ENCODE peak calls at places on chromosomes 13 and 19, in four cellular contexts. Z, A, Q and M are unnamed samples.

GRCh38 chr19:46442808-46443450 is 14.2 kb upstream of the PNMA8C start:
- DNase-seq in A (no peak), Q (peak), Z (no peak), M (no peak)

GRCh38 chr19:2047449-2048103 is 3.5 kb downstream of the MKNK2 start:
- DNase-seq in Z (peak), Q (no peak), A (no peak), M (no peak)

GRCh38 chr19:31126236-31126635 is 223.0 kb downstream of the TSHZ3 start:
- DNase-seq in Z (no peak), A (no peak), Q (no peak), M (no peak)

GRCh38 chr13:93951153-93951552 is 528.3 kb downstream of the DCT start:
- DNase-seq in Q (no peak), A (no peak), Z (no peak), M (no peak)

GRCh38 chr13:114078501-114079451 is 53.6 kb downstream of the RASA3 start:
- DNase-seq in Q (no peak), A (no peak), Z (no peak), M (no peak)

GRCh38 chr19:3324405-3324856 is 42.0 kb upstream of the NFIC start:
- DNase-seq in Q (no peak), A (peak), Z (peak), M (no peak)

GRCh38 chr19:39846176-39846677 is at the start of gene FBL:
- DNase-seq in Q (peak), Z (peak), A (peak), M (peak)

GRCh38 chr13:46345866-46346265 is 41.2 kb downstream of the RUBCNL start:
- DNase-seq in A (no peak), Z (no peak), Q (no peak), M (no peak)

GRCh38 chr19:5443723-5444122 is 11.5 kb upstream of the ZNRF4 start:
- DNase-seq in A (no peak), Q (no peak), Z (no peak), M (no peak)

GRCh38 chr13:114064516-114065140 is 67.8 kb downstream of the RASA3 start:
- DNase-seq in A (no peak), Z (no peak), Q (no peak), M (no peak)

GRCh38 chr13:71758823-71759222 is 108.2 kb downstream of the DACH1 start:
- DNase-seq in Z (no peak), A (no peak), Q (no peak), M (no peak)

GRCh38 chr13:41813426-41813825 is 147.5 kb downstream of the VWA8 start:
- DNase-seq in Z (no peak), A (no peak), Q (peak), M (no peak)

GRCh38 chr19:16325161-16325527 is 518 bp downstream of the KLF2 start:
- DNase-seq in A (no peak), Q (no peak), Z (peak), M (no peak)

GRCh38 chr19:4971424-4971793 is 2.5 kb downstream of the KDM4B start:
- DNase-seq in Q (no peak), Z (peak), A (peak), M (no peak)

GRCh38 chr13:28953714-28954113 is 133.6 kb downstream of the MTUS2 start:
- DNase-seq in Q (no peak), A (no peak), Z (no peak), M (no peak)

GRCh38 chr19:11196406-11197287 is 698 bp downstream of the KANK2 start:
- DNase-seq in Z (no peak), A (peak), Q (no peak), M (no peak)

GRCh38 chr13:53042897-53043296 is 14.3 kb downstream of the OLFM4 start:
- DNase-seq in A (no peak), Z (no peak), Q (no peak), M (no peak)

GRCh38 chr19:14147797-14148605 is 11.6 kb upstream of the ASF1B start:
- DNase-seq in A (peak), Q (peak), Z (peak), M (no peak)

GRCh38 chr19:6041991-6042421 is 64.1 kb upstream of the RANBP3 start:
- DNase-seq in Z (no peak), Q (no peak), A (no peak), M (no peak)

GRCh38 chr19:6529937-6530384 is 865 bp upstream of the TNFSF9 start:
- DNase-seq in Q (no peak), A (no peak), Z (no peak), M (no peak)

GRCh38 chr19:2478756-2479555 is 3.0 kb downstream of the GADD45B start:
- DNase-seq in A (peak), Q (no peak), Z (no peak), M (no peak)

GRCh38 chr13:110107568-110108347 is 199.2 kb downstream of the COL4A1 start:
- DNase-seq in Z (peak), A (no peak), Q (no peak), M (no peak)

GRCh38 chr19:15631817-15632216 is 8.9 kb upstream of the CYP4F3 start:
- DNase-seq in Q (no peak), Z (peak), A (no peak), M (no peak)

GRCh38 chr13:68905186-68905585 is 1202.4 kb upstream of the ATXN8OS start:
- DNase-seq in Z (no peak), A (no peak), Q (no peak), M (no peak)

GRCh38 chr13:79491715-79492114 is 10.8 kb downstream of the NDFIP2 start:
- DNase-seq in A (no peak), Z (no peak), Q (no peak), M (no peak)

GRCh38 chr19:18922228-18922985 is 2.9 kb downstream of the DDX49 start:
- DNase-seq in Z (no peak), A (no peak), Q (no peak), M (no peak)

GRCh38 chr19:18920400-18920799 is 885 bp downstream of the DDX49 start:
- DNase-seq in Q (no peak), Z (no peak), A (no peak), M (no peak)

GRCh38 chr19:18921593-18921992 is 2.1 kb downstream of the DDX49 start:
- DNase-seq in Q (no peak), Z (no peak), A (no peak), M (no peak)

GRCh38 chr19:18919895-18920204 is 335 bp downstream of the DDX49 start:
- DNase-seq in Q (no peak), Z (no peak), A (no peak), M (no peak)

DNA sequence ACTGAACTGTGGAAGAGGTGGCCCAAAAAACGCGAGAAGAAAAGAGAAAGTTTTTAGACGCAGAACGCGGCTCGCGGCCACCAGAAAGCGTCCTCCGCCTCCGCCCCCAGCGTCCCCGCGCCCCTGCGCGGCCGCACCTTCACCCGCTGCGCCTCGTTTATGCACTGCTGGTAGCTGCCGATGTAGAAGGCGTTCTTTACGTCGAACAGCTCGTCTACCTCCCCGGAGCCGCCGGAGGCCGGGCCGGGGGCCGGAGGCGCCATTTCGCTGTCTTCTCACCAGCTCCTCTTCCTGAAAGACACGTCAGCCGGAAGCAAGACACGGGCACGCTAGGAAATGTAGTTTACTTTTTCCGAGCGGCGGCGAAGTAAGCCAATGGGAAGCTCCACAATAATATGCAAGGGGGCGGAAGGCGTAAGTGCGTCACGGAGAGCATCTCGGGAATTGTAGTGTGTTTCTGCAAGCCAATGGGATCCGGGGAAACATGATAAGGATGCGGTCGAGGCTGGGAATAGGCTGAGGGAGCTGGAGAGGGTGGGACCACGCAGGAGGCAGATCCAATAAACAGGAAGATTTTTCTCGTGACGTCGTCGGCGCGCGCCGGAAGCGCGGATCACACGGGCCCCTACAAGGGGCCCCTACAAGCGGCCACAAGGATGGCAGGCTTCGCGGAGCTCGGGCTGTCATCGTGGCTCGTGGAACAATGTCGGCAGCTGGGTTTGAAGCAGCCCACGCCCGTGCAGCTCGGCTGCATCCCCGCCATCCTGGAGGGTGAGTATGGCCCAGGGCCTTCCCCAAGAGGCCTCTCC is at the start of the genes COPE and DDX49:
- DNase-seq in Q (peak), A (peak), Z (peak), M (peak)
- TF ChIP-seq CTCF in Q (no peak), A (no peak), Z (no peak), M (no peak)

GRCh38 chr13:30480292-30480947 is 14.7 kb upstream of the HMGB1 start:
- DNase-seq in A (no peak), Q (no peak), Z (no peak), M (no peak)

GRCh38 chr13:30481241-30481760 is 15.6 kb upstream of the HMGB1 start:
- DNase-seq in A (no peak), Z (no peak), Q (no peak), M (no peak)

GRCh38 chr13:30479590-30480219 is 14.0 kb upstream of the HMGB1 start:
- DNase-seq in A (no peak), Q (no peak), Z (no peak), M (no peak)

GRCh38 chr13:30477346-30478235 is 11.9 kb upstream of the HMGB1 start:
- DNase-seq in Q (no peak), Z (peak), A (peak), M (no peak)

GRCh38 chr13:30479154-30479553 is 13.4 kb upstream of the HMGB1 start:
- DNase-seq in Z (no peak), Q (no peak), A (no peak), M (no peak)
- TF ChIP-seq CTCF in Z (no peak), Q (no peak), A (no peak), M (no peak)

DNA sequence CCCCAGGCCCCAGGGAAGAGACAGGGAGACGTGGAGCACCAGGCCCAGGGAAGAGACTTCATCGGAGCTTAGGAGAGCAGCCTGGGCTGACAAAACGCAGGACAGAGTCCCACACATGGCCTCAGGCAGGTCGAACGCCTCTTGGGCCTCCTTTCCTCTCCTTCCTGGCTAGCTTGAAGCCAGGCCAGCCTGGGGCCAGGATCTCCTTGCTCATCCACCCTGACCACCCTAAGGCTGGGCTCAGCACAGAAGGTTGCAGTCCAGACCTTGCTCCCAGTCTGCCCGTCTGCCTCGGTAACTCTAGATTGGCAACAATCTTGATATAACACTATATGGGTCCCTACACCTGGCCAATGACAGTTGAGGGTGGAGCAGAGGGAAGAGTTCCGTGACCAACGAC is 10.1 kb downstream of the PPP6R1 start:
- DNase-seq in Q (no peak), Z (no peak), A (no peak), M (no peak)
- TF ChIP-seq CTCF in Q (no peak), Z (no peak), A (no peak), M (no peak)

GRCh38 chr19:54851353-54851752 is 1.1 kb downstream of the KIR3DL2 start:
- DNase-seq in A (no peak), Q (no peak), Z (no peak), M (no peak)
- TF ChIP-seq CTCF in A (no peak), Q (no peak), Z (no peak), M (no peak)

DNA sequence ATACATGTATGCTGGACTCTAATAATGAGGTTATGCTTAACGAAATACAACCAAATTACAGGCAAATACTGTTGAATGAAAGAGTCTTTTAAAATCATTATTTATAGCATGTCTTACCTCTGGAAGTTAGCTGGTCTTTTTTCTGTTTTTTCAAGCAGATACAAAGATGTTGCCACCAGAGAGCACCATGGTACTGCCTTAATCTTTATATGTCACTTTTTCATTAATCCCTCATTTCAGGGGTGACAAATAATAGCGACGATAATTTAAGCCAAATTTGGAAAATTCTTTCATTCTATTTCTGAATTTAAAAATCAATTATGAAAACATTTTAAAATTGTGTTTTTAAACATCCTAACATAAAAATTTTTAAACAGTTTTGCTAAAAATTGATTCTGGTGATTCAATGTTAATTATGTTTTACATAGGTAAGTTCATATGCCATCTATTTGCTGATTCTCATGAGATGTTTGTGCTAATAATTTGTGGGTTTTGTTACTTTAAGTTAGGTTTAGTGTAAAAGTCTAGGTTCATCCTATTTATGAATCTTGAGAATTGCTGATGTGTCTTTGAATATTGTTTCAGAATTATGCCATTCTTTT is 379.3 kb upstream of the SGCG start:
- DNase-seq in Q (no peak), A (no peak), Z (no peak), M (no peak)
- TF ChIP-seq CTCF in Q (no peak), A (peak), Z (peak), M (peak)